ENCODE peak calls at places on chromosomes 2 and 18, in eight cellular contexts. F is iris pigment epithelial cell, D is AG04450, Q is NCI-H1092, M is psoas muscle, J is T-helper 2 cell, U is GM04503, I is stromal cell of bone marrow. T is an unnamed sample.

GRCh38 chr2:177554365-177554764 is 161.8 kb downstream of the AGPS start:
- DNase-seq in I (no peak), M (no peak), J (no peak), F (peak; percentile 15), Q (no peak), U (no peak), D (no peak), T (no peak)

GRCh38 chr2:215503381-215503780 is 67.5 kb upstream of the FN1 start:
- DNase-seq in M (no peak), Q (no peak), J (no peak), U (no peak), D (no peak), F (no peak), I (no peak), T (no peak)

GRCh38 chr18:49752095-49752457 is 61.3 kb downstream of the ACAA2 start:
- DNase-seq in J (no peak), Q (no peak), D (no peak), U (no peak), I (no peak), F (no peak), M (no peak), T (no peak)

GRCh38 chr2:54879598-54880355 is 156.3 kb downstream of the EML6 start:
- DNase-seq in I (no peak), Q (no peak), M (no peak), D (no peak), F (no peak), J (no peak), U (no peak), T (no peak)

GRCh38 chr2:37585982-37586621 is 85.3 kb downstream of the CDC42EP3 start:
- DNase-seq in M (peak; percentile 52), U (peak; percentile 93), D (no peak), Q (no peak), I (peak; percentile 95), F (peak; percentile 97), J (peak; percentile 58), T (peak; percentile 78)

GRCh38 chr18:8943900-8944870 is 158.3 kb upstream of the NDUFV2 start:
- DNase-seq in U (peak; percentile 76), M (no peak), I (peak; percentile 69), D (peak; percentile 63), Q (no peak), F (peak; percentile 93), J (no peak), T (no peak)

GRCh38 chr2:64823794-64824193 is 165.4 kb upstream of the SLC1A4 start:
- DNase-seq in F (no peak), Q (no peak), U (no peak), I (no peak), D (no peak), M (no peak), J (no peak), T (no peak)

GRCh38 chr18:78785706-78786105 is 193.9 kb upstream of the SALL3 start:
- DNase-seq in D (no peak), M (no peak), F (no peak), J (no peak), I (no peak), U (no peak), Q (no peak), T (no peak)

GRCh38 chr2:158999458-158999857 is 31.0 kb downstream of the TANC1 start:
- DNase-seq in I (no peak), U (no peak), M (no peak), F (peak; percentile 78), J (no peak), Q (no peak), D (no peak), T (no peak)

GRCh38 chr2:197800091-197800490 is 4.3 kb upstream of the PLCL1 start:
- DNase-seq in J (no peak), F (no peak), I (no peak), M (no peak), Q (no peak), U (no peak), D (no peak), T (no peak)

GRCh38 chr2:223210489-223210888 is 158.5 kb downstream of the KCNE4 start:
- DNase-seq in M (no peak), F (no peak), I (no peak), D (no peak), U (no peak), Q (no peak), J (no peak), T (no peak)

GRCh38 chr2:85537600-85538506 is 1.1 kb upstream of the MAT2A start:
- DNase-seq in Q (peak; percentile 61), J (no peak), F (peak; percentile 42), I (no peak), M (peak; percentile 52), D (no peak), U (no peak), T (no peak)

GRCh38 chr18:79429381-79429780 is 33.7 kb downstream of the NFATC1 start:
- DNase-seq in D (no peak), I (no peak), F (no peak), J (no peak), U (no peak), Q (no peak), M (no peak), T (no peak)

GRCh38 chr2:101435011-101435862 is 39.7 kb downstream of the RFX8 start:
- DNase-seq in I (peak; percentile 65), M (no peak), D (no peak), Q (no peak), F (peak; percentile 44), U (no peak), J (no peak), T (no peak)

GRCh38 chr2:53475320-53475719 is 292.3 kb upstream of the CHAC2 start:
- DNase-seq in D (no peak), Q (no peak), I (peak; percentile 11), F (no peak), U (peak; percentile 27), M (no peak), J (no peak), T (peak; percentile 82)

GRCh38 chr2:126385441-126385840 is 270.5 kb upstream of the GYPC start:
- DNase-seq in F (no peak), U (no peak), J (no peak), Q (no peak), M (no peak), I (no peak), D (no peak), T (no peak)

GRCh38 chr18:13581496-13581895 is 144.9 kb downstream of the FAM210A start:
- DNase-seq in Q (no peak), I (no peak), M (no peak), J (no peak), F (no peak), D (no peak), U (no peak), T (no peak)

GRCh38 chr2:130332271-130333073 is 10.2 kb upstream of the IMP4 start:
- DNase-seq in F (peak; percentile 82), U (peak; percentile 34), Q (peak; percentile 3), D (no peak), I (peak; percentile 72), M (peak; percentile 78), J (peak; percentile 52), T (peak; percentile 53)

GRCh38 chr2:167147254-167147941 is 259.1 kb downstream of the XIRP2 start:
- DNase-seq in D (no peak), M (no peak), U (no peak), I (no peak), F (no peak), J (no peak), Q (no peak), T (no peak)

GRCh38 chr2:188902906-188903305 is 71.3 kb upstream of the COL3A1 start:
- DNase-seq in M (no peak), F (peak; percentile 85), J (no peak), D (peak; percentile 23), Q (no peak), U (no peak), I (no peak), T (no peak)

GRCh38 chr2:24076849-24077534 is 866 bp upstream of the SF3B6 start:
- DNase-seq in U (no peak), J (no peak), F (no peak), I (no peak), D (no peak), M (no peak), Q (no peak), T (no peak)

GRCh38 chr2:98470851-98471255 is 26.2 kb downstream of the INPP4A start:
- DNase-seq in F (no peak), Q (no peak), M (no peak), D (no peak), U (no peak), I (no peak), J (no peak), T (no peak)

GRCh38 chr18:12308386-12309100 is 502 bp downstream of the TUBB6 start:
- DNase-seq in U (no peak), D (peak; percentile 71), I (peak; percentile 80), M (peak; percentile 87), F (peak; percentile 91), Q (no peak), J (no peak), T (no peak)

GRCh38 chr2:39007875-39008504 is 112.9 kb downstream of the SOS1 start:
- DNase-seq in D (no peak), F (no peak), Q (no peak), I (no peak), M (no peak), U (no peak), J (no peak), T (no peak)

GRCh38 chr18:77736817-77737216 is 487.2 kb downstream of the GALR1 start:
- DNase-seq in Q (no peak), U (no peak), D (no peak), F (no peak), I (no peak), J (no peak), M (no peak), T (no peak)